ENCODE peak calls at places on chromosome 4, in ten cellular contexts. R is CD8-positive, alpha-beta T cell; M is head of caudate nucleus; C is AG09309; F is endodermal cell; O is heart left ventricle; B is activated CD4-positive, alpha-beta T cell treated with anti-CD3 and anti-CD28 coated beads, Interleukin-2, amount 50 U/mL, for 1 hour; W is OCI-LY7; V is fibroblast of gingiva; L is amniotic stem cell. T is an unnamed sample.

GRCh38 chr4:26420903-26421302 is 69.4 kb downstream of the CCKAR start:
- DNase-seq in R (no peak), M (no peak), C (no peak), F (no peak), O (no peak), B (no peak), W (no peak), V (peak; percentile 34), L (no peak), T (no peak)

GRCh38 chr4:182789588-182789987 is 127.6 kb downstream of the DCTD start:
- DNase-seq in R (no peak), M (no peak), C (no peak), F (no peak), O (no peak), B (no peak), W (no peak), V (no peak), L (no peak), T (no peak)

GRCh38 chr4:183790661-183791060 is 114.4 kb upstream of the STOX2 start:
- DNase-seq in R (no peak), M (no peak), C (no peak), F (no peak), O (no peak), B (no peak), W (no peak), V (no peak), L (no peak), T (no peak)

GRCh38 chr4:7023486-7023885 is 19.7 kb upstream of the TADA2B start:
- DNase-seq in R (no peak), M (no peak), C (no peak), F (no peak), O (no peak), B (no peak), W (no peak), V (no peak), L (no peak), T (no peak)

GRCh38 chr4:164359881-164360280 is 394.1 kb upstream of the SMIM31 start:
- DNase-seq in R (no peak), M (no peak), C (no peak), F (no peak), O (no peak), B (no peak), W (no peak), V (no peak), L (no peak), T (no peak)

GRCh38 chr4:123618606-123619005 is 222.0 kb downstream of the SPRY1 start:
- DNase-seq in R (no peak), M (no peak), C (no peak), F (no peak), O (no peak), B (no peak), W (no peak), V (no peak), L (no peak), T (no peak)

GRCh38 chr4:127162741-127163140 is 470.0 kb upstream of the INTU start:
- DNase-seq in R (no peak), M (no peak), C (peak; percentile 80), F (no peak), O (no peak), B (no peak), W (no peak), V (peak; percentile 96), L (peak; percentile 51), T (no peak)

GRCh38 chr4:26953361-26953760 is 92.7 kb downstream of the STIM2 start:
- DNase-seq in R (no peak), M (no peak), C (no peak), F (no peak), O (no peak), B (no peak), W (no peak), V (no peak), L (no peak), T (no peak)

T was measured in K562.